ENCODE peak calls at places on chromosomes 3 and 15, in six cellular contexts. One of them, this sample, is unnamed.

GRCh38 chr3:170802164-170803151 is 67.5 kb downstream of the RPL22L1 start:
- DNase-seq in pancreas: no peak
- DNase-seq in left ventricle myocardium inferior: no peak
- DNase-seq in GM23248: peak; percentile 95
- DNase-seq in Peyer's patch: no peak
- DNase-seq in substantia nigra: no peak
- DNase-seq in this sample: no peak

GRCh38 chr3:170749765-170750477 is 120.1 kb downstream of the RPL22L1 start:
- DNase-seq in substantia nigra: no peak
- DNase-seq in pancreas: no peak
- DNase-seq in left ventricle myocardium inferior: no peak
- DNase-seq in Peyer's patch: no peak
- DNase-seq in GM23248: peak; percentile 45
- DNase-seq in this sample: no peak

GRCh38 chr15:23869391-23869790 is 182.3 kb upstream of the NDN start:
- DNase-seq in pancreas: peak; percentile 69
- DNase-seq in left ventricle myocardium inferior: peak; percentile 40
- DNase-seq in GM23248: peak; percentile 2
- DNase-seq in substantia nigra: no peak
- DNase-seq in Peyer's patch: no peak
- DNase-seq in this sample: no peak

GRCh38 chr3:159872374-159873109 is 116.1 kb upstream of the IL12A start:
- DNase-seq in substantia nigra: no peak
- DNase-seq in Peyer's patch: no peak
- DNase-seq in pancreas: no peak
- DNase-seq in GM23248: peak; percentile 92
- DNase-seq in left ventricle myocardium inferior: no peak
- DNase-seq in this sample: no peak

GRCh38 chr15:41971893-41972340 is 440 bp downstream of the EHD4 start:
- DNase-seq in Peyer's patch: peak; percentile 35
- DNase-seq in GM23248: peak; percentile 38
- DNase-seq in substantia nigra: peak; percentile 43
- DNase-seq in pancreas: no peak
- DNase-seq in left ventricle myocardium inferior: peak; percentile 38
- DNase-seq in this sample: no peak

GRCh38 chr3:24389108-24390090 is 105.3 kb downstream of the THRB start:
- DNase-seq in GM23248: peak; percentile 12
- DNase-seq in substantia nigra: no peak
- DNase-seq in left ventricle myocardium inferior: no peak
- DNase-seq in Peyer's patch: no peak
- DNase-seq in pancreas: no peak
- DNase-seq in this sample: no peak

GRCh38 chr3:124119056-124119721 is 127.3 kb upstream of the ROPN1 start:
- DNase-seq in Peyer's patch: no peak
- DNase-seq in left ventricle myocardium inferior: no peak
- DNase-seq in GM23248: peak; percentile 93
- DNase-seq in pancreas: no peak
- DNase-seq in substantia nigra: no peak
- DNase-seq in this sample: no peak

GRCh38 chr3:12975748-12976522 is 97.3 kb downstream of the IQSEC1 start:
- DNase-seq in GM23248: no peak
- DNase-seq in left ventricle myocardium inferior: peak; percentile 3
- DNase-seq in Peyer's patch: no peak
- DNase-seq in pancreas: peak; percentile 47
- DNase-seq in substantia nigra: no peak
- DNase-seq in this sample: no peak

GRCh38 chr15:55834331-55834730 is 91.4 kb upstream of the PRTG start:
- DNase-seq in Peyer's patch: no peak
- DNase-seq in GM23248: no peak
- DNase-seq in left ventricle myocardium inferior: no peak
- DNase-seq in pancreas: no peak
- DNase-seq in substantia nigra: no peak
- DNase-seq in this sample: no peak

GRCh38 chr3:179927191-179927590 is 109.5 kb downstream of the PEX5L start:
- DNase-seq in GM23248: no peak
- DNase-seq in left ventricle myocardium inferior: no peak
- DNase-seq in substantia nigra: no peak
- DNase-seq in pancreas: no peak
- DNase-seq in Peyer's patch: no peak
- DNase-seq in this sample: no peak

GRCh38 chr3:135038191-135038590 is 243.1 kb downstream of the EPHB1 start:
- DNase-seq in Peyer's patch: no peak
- DNase-seq in left ventricle myocardium inferior: no peak
- DNase-seq in pancreas: no peak
- DNase-seq in substantia nigra: no peak
- DNase-seq in GM23248: no peak
- DNase-seq in this sample: no peak
- H3K27ac ChIP-seq in Peyer's patch: no peak overlapping the region
- H3K27ac ChIP-seq in left ventricle myocardium inferior: no peak overlapping the region
- H3K27ac ChIP-seq in pancreas: no peak overlapping the region
- H3K27ac ChIP-seq in substantia nigra: no peak overlapping the region
- H3K27ac ChIP-seq in GM23248: no peak overlapping the region
- H3K27ac ChIP-seq in this sample: no peak overlapping the region

DNA sequence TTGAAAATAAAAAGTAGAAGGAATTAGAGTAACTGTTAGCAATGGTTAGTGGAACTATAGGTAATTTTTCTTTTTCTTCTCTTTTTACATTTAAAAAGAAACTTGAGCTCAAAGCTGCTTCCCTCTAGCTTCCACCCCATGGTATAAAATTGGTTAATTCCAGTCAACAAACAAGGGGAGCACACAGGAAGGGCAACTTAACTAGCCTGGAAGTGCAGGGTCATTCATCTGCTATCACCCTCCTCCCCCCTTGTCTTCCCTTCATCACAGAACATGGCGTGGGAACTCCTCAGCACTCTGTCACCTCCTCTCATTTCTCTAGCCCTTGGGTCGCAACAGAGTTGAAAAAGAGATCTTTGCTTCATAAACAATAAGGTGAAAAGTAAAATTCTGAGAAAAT is 20.0 kb downstream of the MASP1 start:
- DNase-seq in Peyer's patch: no peak
- DNase-seq in GM23248: no peak
- DNase-seq in left ventricle myocardium inferior: no peak
- DNase-seq in pancreas: no peak
- DNase-seq in substantia nigra: no peak
- DNase-seq in this sample: no peak
- H3K27ac ChIP-seq in Peyer's patch: no peak overlapping the region
- H3K27ac ChIP-seq in GM23248: no peak overlapping the region
- H3K27ac ChIP-seq in left ventricle myocardium inferior: no peak overlapping the region
- H3K27ac ChIP-seq in pancreas: no peak overlapping the region
- H3K27ac ChIP-seq in substantia nigra: no peak overlapping the region
- H3K27ac ChIP-seq in this sample: no peak overlapping the region

DNA sequence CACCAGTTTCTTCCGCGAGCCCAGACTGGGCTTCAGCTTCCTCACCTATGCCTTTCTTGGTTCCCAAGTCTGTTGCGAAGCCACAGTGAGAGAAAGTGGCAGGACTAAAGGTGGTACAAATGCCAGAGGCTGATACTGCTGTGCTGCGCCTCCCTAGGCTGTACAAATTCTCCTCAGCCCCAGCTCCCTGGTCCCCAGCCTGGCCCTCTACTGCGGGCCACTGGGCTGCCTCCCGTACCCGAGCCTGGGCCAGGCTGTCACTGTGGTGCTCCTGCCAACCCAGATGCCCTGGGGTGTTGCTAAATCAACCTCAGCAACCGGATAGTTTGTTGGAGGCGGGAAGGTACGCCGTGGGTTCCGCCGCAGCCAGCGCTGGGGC is 352 bp upstream of the TEX264 start:
- DNase-seq in pancreas: no peak
- DNase-seq in GM23248: no peak
- DNase-seq in substantia nigra: no peak
- DNase-seq in Peyer's patch: no peak
- DNase-seq in left ventricle myocardium inferior: no peak
- DNase-seq in this sample: peak; percentile 35
- H3K27ac ChIP-seq in pancreas: peak overlapping the region; percentile 90
- H3K27ac ChIP-seq in GM23248: peak overlapping the region; percentile 39
- H3K27ac ChIP-seq in substantia nigra: peak overlapping the region; percentile 70
- H3K27ac ChIP-seq in Peyer's patch: peak overlapping the region; percentile 94
- H3K27ac ChIP-seq in left ventricle myocardium inferior: peak overlapping the region; percentile 98
- H3K27ac ChIP-seq in this sample: peak overlapping the region; percentile 94

GRCh38 chr3:79016587-79017380 is 751.0 kb downstream of the ROBO1 start:
- DNase-seq in substantia nigra: no peak
- DNase-seq in Peyer's patch: no peak
- DNase-seq in GM23248: peak; percentile 75
- DNase-seq in pancreas: no peak
- DNase-seq in left ventricle myocardium inferior: no peak
- DNase-seq in this sample: no peak

GRCh38 chr3:79018671-79019136 is 749.1 kb downstream of the ROBO1 start:
- DNase-seq in substantia nigra: peak; percentile 72
- DNase-seq in GM23248: peak; percentile 91
- DNase-seq in Peyer's patch: no peak
- DNase-seq in pancreas: no peak
- DNase-seq in left ventricle myocardium inferior: peak; percentile 56
- DNase-seq in this sample: peak; percentile 1

GRCh38 chr3:79019137-79019923 is 748.5 kb downstream of the ROBO1 start:
- DNase-seq in GM23248: peak; percentile 96
- DNase-seq in Peyer's patch: peak; percentile 35
- DNase-seq in left ventricle myocardium inferior: peak; percentile 77
- DNase-seq in pancreas: peak; percentile 76
- DNase-seq in substantia nigra: peak; percentile 78
- DNase-seq in this sample: no peak

GRCh38 chr3:79015854-79016253 is 751.9 kb downstream of the ROBO1 start:
- DNase-seq in pancreas: no peak
- DNase-seq in left ventricle myocardium inferior: no peak
- DNase-seq in GM23248: no peak
- DNase-seq in substantia nigra: no peak
- DNase-seq in Peyer's patch: no peak
- DNase-seq in this sample: no peak

GRCh38 chr3:79019924-79020173 is 747.9 kb downstream of the ROBO1 start:
- DNase-seq in left ventricle myocardium inferior: no peak
- DNase-seq in GM23248: no peak
- DNase-seq in Peyer's patch: no peak
- DNase-seq in pancreas: no peak
- DNase-seq in substantia nigra: no peak
- DNase-seq in this sample: no peak
- H3K27ac ChIP-seq in left ventricle myocardium inferior: peak overlapping the region; percentile 90
- H3K27ac ChIP-seq in GM23248: peak overlapping the region; percentile 93
- H3K27ac ChIP-seq in Peyer's patch: no peak overlapping the region
- H3K27ac ChIP-seq in pancreas: no peak overlapping the region
- H3K27ac ChIP-seq in substantia nigra: no peak overlapping the region
- H3K27ac ChIP-seq in this sample: no peak overlapping the region

GRCh38 chr15:51718745-51719144 is 18.7 kb downstream of the LYSMD2 start:
- DNase-seq in Peyer's patch: no peak
- DNase-seq in GM23248: no peak
- DNase-seq in pancreas: no peak
- DNase-seq in left ventricle myocardium inferior: no peak
- DNase-seq in substantia nigra: no peak
- DNase-seq in this sample: no peak

GRCh38 chr15:51721199-51721960 is 16.1 kb downstream of the LYSMD2 start:
- DNase-seq in Peyer's patch: no peak
- DNase-seq in pancreas: no peak
- DNase-seq in GM23248: peak; percentile 22
- DNase-seq in left ventricle myocardium inferior: no peak
- DNase-seq in substantia nigra: no peak
- DNase-seq in this sample: no peak

GRCh38 chr15:51718199-51718598 is 19.3 kb downstream of the LYSMD2 start:
- DNase-seq in pancreas: no peak
- DNase-seq in left ventricle myocardium inferior: no peak
- DNase-seq in Peyer's patch: no peak
- DNase-seq in substantia nigra: no peak
- DNase-seq in GM23248: peak; percentile 19
- DNase-seq in this sample: no peak

GRCh38 chr15:51724199-51724598 is 13.3 kb downstream of the LYSMD2 start:
- DNase-seq in substantia nigra: no peak
- DNase-seq in pancreas: no peak
- DNase-seq in Peyer's patch: no peak
- DNase-seq in left ventricle myocardium inferior: no peak
- DNase-seq in GM23248: no peak
- DNase-seq in this sample: no peak

DNA sequence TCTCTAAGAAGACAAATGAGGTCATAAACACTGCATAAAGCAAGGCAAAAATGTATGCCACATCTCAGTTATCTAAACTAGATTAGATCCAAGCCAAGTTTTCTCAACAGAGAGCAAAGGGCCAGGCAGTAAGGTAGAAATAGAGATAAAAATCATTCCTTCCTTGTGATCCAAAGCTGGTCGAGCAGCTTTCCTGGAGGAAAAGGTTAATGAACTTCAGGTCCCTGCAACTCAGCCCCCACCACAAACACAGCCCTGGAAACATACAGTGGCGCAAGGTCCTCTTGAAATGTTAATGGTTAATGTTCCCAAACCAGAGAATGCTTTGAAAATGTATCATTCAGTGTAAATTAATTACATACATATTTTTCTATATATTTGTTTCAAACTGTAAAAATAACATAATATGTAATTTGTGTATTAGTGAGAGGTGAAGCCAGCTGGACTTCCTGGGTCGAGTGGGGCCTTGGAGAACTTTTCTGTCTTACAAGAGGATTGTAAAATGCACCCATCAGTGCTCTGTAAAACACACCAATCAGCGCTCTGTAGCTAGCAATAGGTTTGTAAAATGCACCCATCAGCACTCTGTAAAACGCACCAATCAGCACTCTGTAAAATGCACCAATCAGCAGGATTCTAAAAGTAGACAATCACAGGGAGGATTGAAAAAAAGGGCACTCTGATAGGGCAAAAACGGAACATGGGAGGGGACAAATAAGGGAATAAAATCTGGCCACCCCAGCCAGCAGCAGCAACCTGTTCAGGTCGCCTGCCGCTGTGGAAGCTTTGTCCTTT is 17.1 kb downstream of the LYSMD2 start:
- DNase-seq in GM23248: no peak
- DNase-seq in Peyer's patch: no peak
- DNase-seq in left ventricle myocardium inferior: no peak
- DNase-seq in substantia nigra: no peak
- DNase-seq in pancreas: no peak
- DNase-seq in this sample: no peak
- H3K27ac ChIP-seq in GM23248: no peak overlapping the region
- H3K27ac ChIP-seq in Peyer's patch: no peak overlapping the region
- H3K27ac ChIP-seq in left ventricle myocardium inferior: no peak overlapping the region
- H3K27ac ChIP-seq in substantia nigra: no peak overlapping the region
- H3K27ac ChIP-seq in pancreas: no peak overlapping the region
- H3K27ac ChIP-seq in this sample: no peak overlapping the region

DNA sequence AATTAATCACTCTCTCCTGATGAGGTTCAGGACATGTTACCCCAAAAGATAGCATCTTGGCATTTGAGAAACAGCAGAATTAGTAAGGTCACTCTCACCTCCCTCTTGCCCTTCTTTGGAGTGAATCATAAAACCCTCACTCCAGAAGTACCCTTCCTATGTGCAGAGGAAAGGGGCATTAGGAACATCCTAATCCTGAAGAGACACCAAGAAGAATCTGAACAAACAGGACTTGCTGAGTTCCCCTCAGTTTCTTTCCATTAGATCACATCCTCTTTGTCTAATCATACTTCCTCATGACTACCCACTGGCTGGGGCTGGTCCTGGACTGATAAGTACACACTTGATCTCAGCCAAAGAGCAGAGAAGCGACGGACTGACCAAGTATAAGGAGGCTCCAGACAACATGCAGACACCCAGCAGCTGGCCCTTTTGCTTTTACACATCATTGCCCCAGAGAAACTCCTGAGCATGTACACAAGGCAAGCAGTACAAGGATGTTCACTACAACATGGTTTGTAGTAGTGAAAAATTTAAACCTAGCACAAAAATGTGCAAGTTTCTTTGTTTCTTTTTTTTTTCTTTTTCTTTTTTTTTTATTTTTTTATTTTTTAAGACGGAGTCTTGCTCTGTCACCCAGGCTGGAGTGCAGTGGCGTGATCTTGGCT is 15.0 kb upstream of the TM6SF1 start:
- DNase-seq in left ventricle myocardium inferior: no peak
- DNase-seq in GM23248: peak; percentile 17
- DNase-seq in Peyer's patch: peak; percentile 34
- DNase-seq in substantia nigra: peak; percentile 5
- DNase-seq in pancreas: no peak
- DNase-seq in this sample: peak; percentile 28
- H3K27ac ChIP-seq in left ventricle myocardium inferior: peak overlapping the region; percentile 40
- H3K27ac ChIP-seq in GM23248: no peak overlapping the region
- H3K27ac ChIP-seq in Peyer's patch: no peak overlapping the region
- H3K27ac ChIP-seq in substantia nigra: peak overlapping the region; percentile 56
- H3K27ac ChIP-seq in pancreas: no peak overlapping the region
- H3K27ac ChIP-seq in this sample: no peak overlapping the region

This sample was measured in HL-60.